ENCODE peak calls at places on chromosome 7, in ten cellular contexts. N is A549, E is ovary, Q is cardiac muscle cell, D is right atrium auricular region, A is AG04450, U is heart right ventricle, O is gastrocnemius medialis, Z is sigmoid colon, H is GM12865. X is an unnamed sample.

GRCh38 chr7:132437730-132438129 is 138.5 kb downstream of the PLXNA4 start:
- DNase-seq in A (no peak), H (no peak), N (no peak), D (no peak), Z (no peak), U (peak), Q (peak), O (no peak), E (no peak), X (no peak)

GRCh38 chr7:137923380-137923779 is 76.6 kb upstream of the DGKI start:
- DNase-seq in A (no peak), Q (no peak), D (no peak), Z (no peak), H (peak), U (no peak), O (no peak), N (peak), E (no peak), X (no peak)

GRCh38 chr7:45885264-45885882 is 2.9 kb upstream of the IGFBP1 start:
- DNase-seq in O (no peak), U (no peak), N (peak), A (no peak), H (no peak), E (no peak), Q (no peak), Z (no peak), D (no peak), X (no peak)

GRCh38 chr7:116180302-116180701 is 30.0 kb upstream of the TES start:
- DNase-seq in O (no peak), E (no peak), Z (no peak), A (no peak), U (peak), D (no peak), H (peak), Q (peak), N (peak), X (no peak)

GRCh38 chr7:17171427-17171826 is 127.0 kb upstream of the AHR start:
- DNase-seq in O (no peak), H (no peak), A (no peak), Z (no peak), D (no peak), E (no peak), N (no peak), Q (no peak), U (no peak), X (no peak)

GRCh38 chr7:78510580-78511188 is 712.1 kb downstream of the PHTF2 start:
- DNase-seq in Q (peak), U (peak), H (peak), Z (no peak), N (peak), O (no peak), E (no peak), D (no peak), A (peak), X (no peak)

GRCh38 chr7:83060218-83060617 is 102.5 kb downstream of the PCLO start:
- DNase-seq in A (no peak), N (no peak), Q (no peak), O (no peak), E (no peak), U (peak), H (no peak), D (no peak), Z (no peak), X (no peak)

GRCh38 chr7:132030161-132030568 is 473.7 kb upstream of the PODXL start:
- DNase-seq in D (no peak), N (no peak), H (no peak), A (no peak), U (peak), E (peak), Q (peak), Z (no peak), O (no peak), X (no peak)

GRCh38 chr7:2661602-2662272 is 26.3 kb upstream of the AMZ1 start:
- DNase-seq in D (no peak), O (no peak), N (no peak), Z (no peak), A (no peak), H (no peak), E (peak), Q (no peak), U (no peak), X (no peak)

GRCh38 chr7:99314504-99314903 is 11.2 kb upstream of the ARPC1A start:
- DNase-seq in H (peak), U (no peak), A (no peak), E (no peak), D (no peak), Q (no peak), N (peak), O (no peak), Z (no peak), X (no peak)

GRCh38 chr7:151565541-151565940 is 45.8 kb upstream of the RHEB start:
- DNase-seq in O (no peak), E (no peak), N (no peak), Z (no peak), H (no peak), A (no peak), Q (no peak), U (no peak), D (no peak), X (no peak)

GRCh38 chr7:113774182-113774807 is 144.5 kb downstream of the PPP1R3A start:
- DNase-seq in N (peak), E (no peak), D (no peak), H (peak), U (peak), Z (no peak), A (no peak), Q (peak), O (peak), X (no peak)

GRCh38 chr7:148944935-148945934 is 61.1 kb upstream of the EZH2 start:
- DNase-seq in N (peak), E (peak), Q (no peak), A (peak), D (no peak), O (no peak), U (no peak), H (no peak), Z (no peak), X (no peak)

GRCh38 chr7:147332988-147333387 is 1216.4 kb downstream of the CNTNAP2 start:
- DNase-seq in E (no peak), Z (no peak), D (no peak), N (no peak), A (no peak), H (no peak), Q (no peak), O (no peak), U (no peak), X (no peak)

GRCh38 chr7:95986136-95986535 is 213.8 kb downstream of the DYNC1I1 start:
- DNase-seq in O (no peak), Q (no peak), N (no peak), E (no peak), U (no peak), H (no peak), A (no peak), D (no peak), Z (no peak), X (no peak)

GRCh38 chr7:130723784-130724183 is 10.2 kb downstream of the KLF14 start:
- DNase-seq in H (no peak), Z (no peak), O (no peak), D (no peak), U (no peak), Q (no peak), A (no peak), N (no peak), E (no peak), X (no peak)

GRCh38 chr7:158469396-158470051 is 118.1 kb downstream of the PTPRN2 start:
- DNase-seq in A (no peak), E (no peak), Q (no peak), H (no peak), Z (no peak), U (no peak), O (no peak), D (no peak), N (no peak), X (no peak)

GRCh38 chr7:101792051-101792651 is 25.3 kb upstream of the CUX1 start:
- DNase-seq in Z (peak), O (peak), N (no peak), H (no peak), Q (no peak), E (peak), A (no peak), D (peak), U (peak), X (no peak)

GRCh38 chr7:17447728-17448478 is 149.5 kb downstream of the AHR start:
- DNase-seq in H (no peak), U (no peak), A (no peak), D (no peak), E (no peak), Z (no peak), N (no peak), Q (no peak), O (no peak), X (no peak)

GRCh38 chr7:87234949-87235348 is 15.4 kb upstream of the TMEM243 start:
- DNase-seq in N (no peak), D (no peak), E (no peak), Z (no peak), H (no peak), Q (no peak), O (no peak), U (no peak), A (no peak), X (no peak)

GRCh38 chr7:19113855-19114590 is 3.4 kb downstream of the TWIST1 start:
- DNase-seq in D (no peak), E (no peak), H (no peak), N (no peak), Z (no peak), A (no peak), Q (no peak), U (no peak), O (no peak), X (no peak)

GRCh38 chr7:50739744-50740455 is 42.8 kb downstream of the GRB10 start:
- DNase-seq in E (no peak), D (no peak), N (no peak), Z (no peak), Q (no peak), O (no peak), A (no peak), U (no peak), H (peak), X (no peak)

GRCh38 chr7:30433082-30433481 is 45.5 kb downstream of the NOD1 start:
- DNase-seq in O (peak), N (no peak), U (peak), H (no peak), Z (peak), A (peak), Q (no peak), D (peak), E (peak), X (peak)

GRCh38 chr7:131501930-131502685 is 54.3 kb downstream of the PODXL start:
- DNase-seq in Z (no peak), U (no peak), E (no peak), N (no peak), A (no peak), Q (no peak), H (no peak), D (peak), O (no peak), X (no peak)

GRCh38 chr7:51451751-51452465 is 135.3 kb upstream of the COBL start:
- DNase-seq in E (no peak), N (no peak), Z (no peak), O (no peak), U (no peak), A (no peak), H (no peak), D (no peak), Q (no peak), X (no peak)

GRCh38 chr7:24477807-24478655 is 95.2 kb upstream of the PALS2 start:
- DNase-seq in A (peak), Z (no peak), O (no peak), U (no peak), E (peak), H (no peak), Q (peak), N (peak), D (peak), X (no peak)

DNA sequence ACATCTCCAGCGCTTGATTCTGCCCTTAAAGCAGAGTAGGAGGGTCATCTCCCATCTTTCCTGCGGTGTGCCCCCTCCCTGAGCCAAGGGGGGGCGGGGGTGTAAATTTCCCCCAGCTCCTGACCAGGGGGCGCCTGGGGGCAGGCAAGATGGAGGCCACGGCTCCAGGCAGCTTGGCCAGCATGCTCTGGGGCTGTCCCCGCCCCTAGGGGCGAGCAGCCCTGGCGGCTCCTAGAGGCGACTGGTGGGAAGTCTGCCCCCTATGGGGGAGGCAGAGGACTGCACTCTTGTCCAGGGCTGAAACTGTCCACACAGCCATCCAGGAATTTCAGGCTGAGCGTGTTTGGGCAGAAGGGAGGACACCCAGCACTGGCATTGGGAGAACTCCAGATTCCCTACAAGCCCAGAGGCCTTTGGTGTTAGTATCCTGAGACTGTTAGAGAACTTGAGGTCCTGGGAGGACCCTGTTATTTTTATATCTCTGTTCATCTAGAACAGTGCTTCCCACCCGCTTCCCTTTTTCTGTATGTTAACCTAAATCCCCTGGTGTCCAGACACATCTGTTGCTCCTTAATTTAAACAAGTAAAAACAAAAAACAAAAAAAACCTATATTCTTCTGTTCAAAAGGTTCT is 4.6 kb downstream of the STRA8 start:
- DNase-seq in O (no peak), E (no peak), Q (no peak), D (no peak), Z (no peak), H (peak), U (no peak), N (peak), A (no peak), X (peak)
- TF ChIP-seq CTCF in O (no peak), E (no peak), Q (peak), D (no peak), Z (no peak), H (peak), U (no peak), N (peak), A (peak), X (no peak)

DNA sequence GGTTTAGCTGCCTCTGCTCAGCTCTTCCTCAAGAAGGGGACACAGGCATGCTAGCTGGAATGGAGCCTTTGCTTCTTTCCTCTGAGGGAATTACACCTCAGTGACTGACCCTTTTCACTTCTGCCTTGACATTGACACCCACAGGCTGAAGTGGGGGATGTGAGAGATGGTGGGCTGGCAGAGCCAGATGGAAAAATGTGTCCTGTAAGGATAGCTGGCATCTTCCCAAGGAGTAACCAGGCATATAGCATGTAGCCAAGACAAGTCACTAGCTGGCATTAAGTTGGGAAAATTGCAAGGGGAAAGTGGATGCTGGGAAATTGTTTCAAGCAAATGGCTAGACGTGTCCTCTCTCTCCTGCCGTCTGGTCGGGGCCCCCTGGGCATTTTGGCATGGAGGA is 19.9 kb downstream of the STMP1 start:
- DNase-seq in O (no peak), Q (no peak), H (no peak), E (no peak), A (no peak), N (no peak), U (no peak), Z (no peak), D (no peak), X (no peak)
- TF ChIP-seq CTCF in O (no peak), Q (no peak), H (no peak), E (no peak), A (no peak), N (no peak), U (no peak), Z (no peak), D (no peak), X (no peak)

GRCh38 chr7:14156436-14156835 is 167.0 kb upstream of the ETV1 start:
- DNase-seq in N (no peak), E (no peak), Q (no peak), Z (no peak), O (no peak), D (no peak), A (no peak), U (no peak), H (no peak), X (no peak)
- TF ChIP-seq CTCF in N (no peak), E (no peak), Q (no peak), Z (no peak), O (no peak), D (no peak), A (no peak), U (no peak), H (no peak), X (no peak)

DNA sequence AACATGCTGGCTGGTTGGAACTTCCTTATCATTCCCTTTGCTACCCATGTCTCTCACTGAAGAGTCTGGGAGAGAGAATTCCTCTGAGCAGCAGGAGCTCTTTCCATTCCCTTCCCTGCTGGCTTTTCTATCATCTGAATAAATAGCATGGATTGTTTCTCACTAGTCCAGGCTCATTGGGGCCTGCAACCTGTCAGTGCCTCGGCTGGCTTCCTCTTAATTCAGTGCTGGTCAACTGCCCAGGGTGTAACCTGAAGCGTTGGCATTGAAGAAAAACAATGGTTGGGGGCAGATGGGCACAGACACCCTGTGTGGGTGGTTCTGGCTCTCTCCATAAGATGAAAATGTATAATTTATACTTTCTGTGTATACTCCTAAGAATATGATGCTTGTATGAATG is 155.6 kb downstream of the ANLN start:
- DNase-seq in A (no peak), Q (no peak), E (no peak), O (no peak), Z (no peak), H (no peak), U (no peak), N (no peak), D (no peak), X (no peak)
- TF ChIP-seq CTCF in A (no peak), Q (no peak), E (no peak), O (no peak), Z (no peak), H (no peak), U (no peak), N (no peak), D (no peak), X (no peak)

GRCh38 chr7:119935418-119936025 is 337.5 kb upstream of the KCND2 start:
- DNase-seq in U (no peak), D (no peak), Q (peak), E (no peak), H (peak), O (no peak), A (peak), N (peak), Z (no peak), X (no peak)
- TF ChIP-seq CTCF in U (peak), D (peak), Q (peak), E (no peak), H (peak), O (no peak), A (peak), N (no peak), Z (no peak), X (no peak)

DNA sequence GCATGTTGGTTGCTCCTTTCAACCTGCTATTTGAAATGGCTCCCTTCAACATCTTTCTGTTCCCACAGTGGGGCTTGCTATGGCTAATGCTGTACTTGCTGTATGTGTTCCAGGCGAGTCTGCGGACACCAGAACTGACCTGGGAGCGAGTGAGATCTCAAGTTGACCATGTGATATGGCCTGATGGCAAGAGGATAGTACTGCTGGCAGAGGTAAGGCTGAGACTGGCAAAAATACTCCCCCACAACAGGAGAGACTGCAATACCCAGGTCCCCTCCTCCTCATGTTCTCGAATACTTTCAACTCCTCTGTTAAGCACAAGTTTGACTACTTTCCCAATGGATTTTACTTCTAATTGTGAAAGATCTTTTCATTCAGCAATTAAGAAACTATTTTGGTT is 11.5 kb upstream of the STRIP2 start:
- DNase-seq in H (no peak), A (no peak), O (peak), Z (no peak), E (no peak), D (no peak), N (no peak), U (no peak), Q (no peak), X (no peak)
- TF ChIP-seq CTCF in H (no peak), A (no peak), O (no peak), Z (no peak), E (no peak), D (no peak), N (no peak), U (no peak), Q (no peak), X (no peak)

DNA sequence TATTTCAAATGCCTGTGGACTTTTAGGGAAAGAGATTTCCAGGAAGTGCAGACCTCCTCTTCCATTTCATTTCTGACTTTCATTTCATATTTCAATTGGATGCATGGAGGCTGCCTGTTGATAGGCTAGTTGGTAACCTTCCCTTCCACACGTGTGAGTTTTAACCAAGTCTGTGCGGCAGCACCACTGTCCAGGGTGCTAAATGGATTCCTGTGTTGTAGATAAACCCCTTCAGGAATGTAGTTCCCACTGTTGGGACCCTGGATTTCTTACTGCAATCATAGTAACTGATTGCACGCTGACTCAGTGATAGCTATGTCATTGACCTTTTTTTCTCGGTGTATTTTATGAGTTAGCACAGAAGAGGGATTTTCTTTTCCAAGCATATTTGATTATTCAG is 17.6 kb downstream of the VPS50 start:
- DNase-seq in A (no peak), Q (peak), O (no peak), H (no peak), E (no peak), D (no peak), N (no peak), U (no peak), Z (no peak), X (no peak)
- TF ChIP-seq CTCF in A (no peak), Q (no peak), O (no peak), H (no peak), E (no peak), D (no peak), N (no peak), U (no peak), Z (no peak), X (no peak)